ENCODE peak calls at places on chromosomes 7 and 10, in nine cellular contexts. Z is head of caudate nucleus; V is psoas muscle; O is H9; F is spleen; A is AG08395; U is left kidney; K is mucosa of gallbladder; G is CD4-positive, alpha-beta T cell. D is an unnamed sample.

GRCh38 chr7:81370857-81371256 is 399.0 kb downstream of the HGF start:
- DNase-seq in Z (no peak), V (no peak), O (no peak), F (no peak), A (no peak), U (no peak), K (no peak), G (no peak), D (no peak)

GRCh38 chr7:136114966-136115762 is 138.0 kb upstream of the MTPN start:
- DNase-seq in Z (peak), V (no peak), O (peak), F (peak), A (peak), U (peak), K (peak), G (no peak), D (peak)

GRCh38 chr10:78566216-78567135 is 502.3 kb upstream of the ZMIZ1 start:
- DNase-seq in Z (peak), V (no peak), O (no peak), F (no peak), A (peak), U (peak), K (no peak), G (no peak), D (no peak)

GRCh38 chr10:32374605-32375004 is 27.6 kb upstream of the EPC1 start:
- DNase-seq in Z (no peak), V (no peak), O (no peak), F (no peak), A (no peak), U (no peak), K (no peak), G (no peak), D (no peak)

GRCh38 chr7:80630611-80631010 is 7.8 kb upstream of the CD36 start:
- DNase-seq in Z (no peak), V (no peak), O (no peak), F (no peak), A (no peak), U (peak), K (no peak), G (no peak), D (no peak)

GRCh38 chr10:27355918-27356573 is 115.4 kb upstream of the ACBD5 start:
- DNase-seq in Z (no peak), V (no peak), O (no peak), F (no peak), A (no peak), U (no peak), K (no peak), G (no peak), D (no peak)

GRCh38 chr10:44384601-44385422 is at the start of gene CXCL12:
- DNase-seq in Z (peak), V (peak), O (peak), F (peak), A (peak), U (peak), K (no peak), G (no peak), D (no peak)

GRCh38 chr10:58508316-58508715 is 4.4 kb upstream of the BICC1 start:
- DNase-seq in Z (no peak), V (no peak), O (no peak), F (no peak), A (peak), U (no peak), K (no peak), G (no peak), D (no peak)

GRCh38 chr10:132536241-132536963 is 1.2 kb upstream of the INPP5A start:
- DNase-seq in Z (peak), V (peak), O (no peak), F (peak), A (no peak), U (no peak), K (no peak), G (no peak), D (no peak)

GRCh38 chr7:129168219-129168991 is 20.0 kb upstream of the SMO start:
- DNase-seq in Z (no peak), V (no peak), O (peak), F (no peak), A (no peak), U (peak), K (no peak), G (no peak), D (no peak)

GRCh38 chr10:29811751-29812427 is 177.1 kb upstream of the SVIL start:
- DNase-seq in Z (no peak), V (peak), O (no peak), F (no peak), A (peak), U (peak), K (peak), G (no peak), D (no peak)

GRCh38 chr10:123704812-123705211 is 38.7 kb downstream of the GPR26 start:
- DNase-seq in Z (no peak), V (no peak), O (no peak), F (no peak), A (no peak), U (no peak), K (no peak), G (no peak), D (no peak)

GRCh38 chr7:5657901-5658300 is 123.6 kb downstream of the RNF216 start:
- DNase-seq in Z (no peak), V (no peak), O (no peak), F (no peak), A (peak), U (no peak), K (no peak), G (no peak), D (no peak)

GRCh38 chr7:55191926-55192692 is 173.0 kb upstream of the LANCL2 start:
- DNase-seq in Z (no peak), V (no peak), O (peak), F (no peak), A (peak), U (no peak), K (no peak), G (no peak), D (no peak)

GRCh38 chr7:82018226-82018625 is 248.4 kb upstream of the HGF start:
- DNase-seq in Z (no peak), V (no peak), O (no peak), F (no peak), A (no peak), U (no peak), K (no peak), G (no peak), D (no peak)

GRCh38 chr10:87721781-87722180 is 62.1 kb downstream of the PAPSS2 start:
- DNase-seq in Z (no peak), V (no peak), O (no peak), F (no peak), A (no peak), U (no peak), K (no peak), G (no peak), D (no peak)

GRCh38 chr7:2169923-2170575 is 62.7 kb downstream of the MAD1L1 start:
- DNase-seq in Z (no peak), V (no peak), O (peak), F (no peak), A (no peak), U (no peak), K (no peak), G (no peak), D (no peak)

D was measured in stimulated activated effector memory CD8-positive, alpha-beta T cell treated with anti-CD3 and anti-CD28 coated beads, Interleukin-12 subunit alpha, Interleukin-12 subunit beta, amount 100 ng/mL, for 72 hours.